ENCODE peak calls at places on chromosomes 6 and 20, in seven cellular contexts. U is AG10803, O is fibroblast of lung, E is HFF-Myc, L is brain microvascular endothelial cell, G is AG04450, Z is iPS DF 6.9. B is an unnamed sample.

GRCh38 chr6:128725271-128726233 is 157.4 kb upstream of the LAMA2 start:
- DNase-seq in U (peak), O (peak), E (peak), L (peak), G (no peak), Z (no peak), B (no peak)

GRCh38 chr20:1215386-1216170 is 10.3 kb upstream of the RAD21L1 start:
- DNase-seq in U (no peak), O (no peak), E (no peak), L (no peak), G (no peak), Z (no peak), B (no peak)

GRCh38 chr6:74578339-74578738 is 627.5 kb downstream of the COL12A1 start:
- DNase-seq in U (peak), O (peak), E (peak), L (peak), G (peak), Z (no peak), B (peak)

GRCh38 chr6:165663283-165663735 is 268 bp upstream of the PDE10A start:
- DNase-seq in U (peak), O (peak), E (no peak), L (peak), G (no peak), Z (no peak), B (no peak)

GRCh38 chr6:17881085-17881883 is 106.2 kb downstream of the KIF13A start:
- DNase-seq in U (peak), O (no peak), E (peak), L (no peak), G (no peak), Z (no peak), B (no peak)

GRCh38 chr6:140393665-140394064 is 1019.2 kb upstream of the CITED2 start:
- DNase-seq in U (peak), O (no peak), E (peak), L (no peak), G (peak), Z (no peak), B (no peak)

GRCh38 chr20:10708342-10709185 is 34.8 kb upstream of the JAG1 start:
- DNase-seq in U (peak), O (peak), E (no peak), L (peak), G (peak), Z (no peak), B (peak)

GRCh38 chr6:28658475-28659249 is 133.0 kb downstream of the GPX5 start:
- DNase-seq in U (peak), O (no peak), E (no peak), L (no peak), G (no peak), Z (no peak), B (no peak)

GRCh38 chr6:163872335-163872734 is 457.8 kb downstream of the QKI start:
- DNase-seq in U (peak), O (peak), E (peak), L (peak), G (peak), Z (no peak), B (peak)

GRCh38 chr6:163438940-163439335 is 24.4 kb downstream of the QKI start:
- DNase-seq in U (no peak), O (peak), E (no peak), L (no peak), G (no peak), Z (no peak), B (no peak)

GRCh38 chr6:72984981-72985665 is 240.2 kb downstream of the KHDC1L start:
- DNase-seq in U (peak), O (peak), E (no peak), L (no peak), G (no peak), Z (no peak), B (peak)

GRCh38 chr6:38364775-38365174 is 275.0 kb downstream of the BTBD9 start:
- DNase-seq in U (no peak), O (no peak), E (no peak), L (no peak), G (no peak), Z (no peak), B (no peak)

GRCh38 chr6:153044295-153044694 is 41.8 kb upstream of the MTRF1L start:
- DNase-seq in U (no peak), O (no peak), E (no peak), L (no peak), G (no peak), Z (no peak), B (no peak)

GRCh38 chr6:30837432-30837831 is 46.9 kb upstream of the DDR1 start:
- DNase-seq in U (no peak), O (no peak), E (no peak), L (no peak), G (no peak), Z (no peak), B (no peak)

GRCh38 chr20:39066464-39066863 is 104.3 kb downstream of the DHX35 start:
- DNase-seq in U (no peak), O (no peak), E (no peak), L (no peak), G (no peak), Z (peak), B (no peak)

GRCh38 chr20:39038495-39038894 is 76.4 kb downstream of the DHX35 start:
- DNase-seq in U (no peak), O (no peak), E (no peak), L (no peak), G (no peak), Z (no peak), B (no peak)

GRCh38 chr6:98041921-98042320 is 758.9 kb upstream of the MMS22L start:
- DNase-seq in U (no peak), O (peak), E (no peak), L (no peak), G (no peak), Z (no peak), B (no peak)

GRCh38 chr20:57680131-57680716 is 29.6 kb downstream of the PMEPA1 start:
- DNase-seq in U (peak), O (no peak), E (no peak), L (no peak), G (no peak), Z (no peak), B (no peak)

GRCh38 chr6:41537359-41537758 is 8.8 kb upstream of the FOXP4 start:
- DNase-seq in U (no peak), O (no peak), E (no peak), L (no peak), G (no peak), Z (no peak), B (no peak)
- H3K4me3 ChIP-seq in U (no peak), O (no peak), E (no peak), L (no peak), G (no peak), Z (no peak), B (no peak)

GRCh38 chr20:2759603-2760360 is 40.6 kb downstream of the CPXM1 start:
- DNase-seq in U (no peak), O (no peak), E (no peak), L (no peak), G (no peak), Z (no peak), B (no peak)
- H3K4me3 ChIP-seq in U (no peak), O (no peak), E (no peak), L (no peak), G (no peak), Z (no peak), B (no peak)

GRCh38 chr6:20652691-20653479 is 118.6 kb downstream of the CDKAL1 start:
- DNase-seq in U (no peak), O (peak), E (peak), L (peak), G (no peak), Z (no peak), B (no peak)
- H3K4me3 ChIP-seq in U (no peak), O (no peak), E (no peak), L (no peak), G (no peak), Z (no peak), B (no peak)

GRCh38 chr20:62062661-62063600 is 2.8 kb downstream of the TAF4 start:
- DNase-seq in U (no peak), O (no peak), E (no peak), L (no peak), G (no peak), Z (no peak), B (no peak)
- H3K4me3 ChIP-seq in U (no peak), O (peak), E (peak), L (peak), G (peak), Z (no peak), B (peak)

GRCh38 chr6:138492871-138493270 is 6.4 kb downstream of the NHSL1 start:
- DNase-seq in U (no peak), O (no peak), E (no peak), L (no peak), G (no peak), Z (no peak), B (no peak)
- H3K4me3 ChIP-seq in U (no peak), O (no peak), E (no peak), L (no peak), G (no peak), Z (no peak), B (no peak)

DNA sequence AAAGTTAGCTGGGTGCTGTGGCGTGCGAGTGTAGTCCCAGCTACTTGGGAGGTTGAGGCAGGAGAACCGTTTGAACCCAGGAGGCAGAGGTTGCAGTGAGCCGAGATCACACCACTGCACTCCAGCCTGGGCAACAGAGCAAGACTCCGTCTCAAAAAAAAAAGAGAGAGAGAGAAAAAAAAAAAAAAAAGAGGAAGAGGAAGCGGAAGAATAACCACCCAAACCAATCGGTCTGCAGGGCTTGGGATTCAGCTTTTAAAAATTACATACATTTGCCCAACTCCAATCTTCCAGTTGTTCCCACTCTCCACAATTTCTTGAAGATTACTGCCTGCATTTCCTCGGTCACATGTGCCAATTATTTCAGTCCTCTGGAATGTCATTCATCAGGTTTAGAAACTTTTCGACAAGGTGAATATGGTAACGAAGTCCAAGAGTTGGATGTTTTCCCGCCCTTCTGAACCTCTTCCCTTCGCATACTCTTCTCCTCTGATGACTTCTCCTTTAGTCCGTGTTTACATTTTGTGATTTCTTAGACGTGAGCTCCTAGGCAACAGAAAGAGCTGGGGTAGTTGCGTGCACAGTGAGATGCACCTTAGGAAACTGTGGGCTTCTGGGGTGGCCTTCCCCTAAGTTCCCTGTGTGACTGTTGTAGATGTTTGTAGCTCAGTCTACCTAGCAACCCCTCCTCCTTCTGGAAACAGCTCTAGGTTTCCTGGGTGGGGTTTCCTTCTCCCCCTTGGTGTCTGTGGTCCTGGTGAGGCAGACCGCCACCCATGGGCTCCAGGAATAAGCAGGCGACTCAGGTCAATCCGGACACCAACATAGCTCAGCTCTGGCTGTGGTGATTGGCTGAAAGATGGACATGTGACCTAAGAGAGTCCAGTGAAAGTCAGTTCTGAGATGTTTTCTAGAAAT is 63.0 kb upstream of the NCOA3 start:
- DNase-seq in U (no peak), O (peak), E (no peak), L (no peak), G (no peak), Z (no peak), B (no peak)
- H3K4me3 ChIP-seq in U (no peak), O (no peak), E (no peak), L (no peak), G (no peak), Z (no peak), B (no peak)

DNA sequence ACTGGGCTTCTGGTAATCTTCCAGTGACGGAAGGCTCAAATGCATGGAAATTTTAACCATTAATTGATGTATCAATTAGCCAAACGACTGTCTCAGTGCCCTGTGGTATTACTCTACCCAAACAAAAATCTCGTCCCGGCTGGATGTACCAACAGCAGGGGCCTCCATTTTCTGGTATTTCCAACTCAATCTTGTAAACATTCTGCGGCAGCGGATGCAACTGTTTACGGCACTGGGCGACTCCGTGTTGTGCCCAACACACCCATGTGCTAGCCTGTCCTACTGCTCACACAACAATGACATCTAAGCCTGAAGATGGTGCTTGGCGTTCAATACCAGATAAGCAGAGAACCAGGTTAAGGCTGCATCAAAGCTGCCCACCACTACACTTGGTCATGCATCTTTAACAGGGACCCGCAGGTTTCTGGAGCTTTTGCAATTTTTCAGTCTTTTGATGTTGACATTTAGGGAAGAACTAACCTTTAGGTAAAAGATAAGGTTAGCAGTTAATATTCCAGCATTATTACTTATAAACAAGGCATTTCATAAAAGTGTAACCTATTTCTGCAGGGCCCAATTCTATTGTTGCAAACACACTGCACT is 1.2 kb downstream of the FAXC start:
- DNase-seq in U (no peak), O (no peak), E (no peak), L (no peak), G (no peak), Z (no peak), B (no peak)
- H3K4me3 ChIP-seq in U (no peak), O (peak), E (peak), L (no peak), G (peak), Z (no peak), B (peak)

GRCh38 chr6:104704191-104704590 is 155.5 kb downstream of the HACE1 start:
- DNase-seq in U (no peak), O (peak), E (no peak), L (no peak), G (no peak), Z (no peak), B (no peak)
- H3K4me3 ChIP-seq in U (no peak), O (no peak), E (no peak), L (no peak), G (no peak), Z (no peak), B (no peak)

GRCh38 chr6:37175332-37176267 is 5.6 kb downstream of the PIM1 start:
- DNase-seq in U (no peak), O (no peak), E (no peak), L (no peak), G (no peak), Z (no peak), B (no peak)

GRCh38 chr6:37172991-37173572 is 3.1 kb downstream of the PIM1 start:
- DNase-seq in U (no peak), O (no peak), E (no peak), L (no peak), G (no peak), Z (no peak), B (no peak)

GRCh38 chr6:37173573-37174195 is 3.7 kb downstream of the PIM1 start:
- DNase-seq in U (no peak), O (no peak), E (no peak), L (no peak), G (no peak), Z (no peak), B (no peak)

GRCh38 chr6:37174515-37175331 is 4.8 kb downstream of the PIM1 start:
- DNase-seq in U (no peak), O (no peak), E (no peak), L (no peak), G (no peak), Z (no peak), B (no peak)

GRCh38 chr6:37174196-37174514 is 4.2 kb downstream of the PIM1 start:
- DNase-seq in U (no peak), O (no peak), E (no peak), L (no peak), G (no peak), Z (no peak), B (no peak)
- H3K4me3 ChIP-seq in U (no peak), O (no peak), E (no peak), L (no peak), G (peak), Z (no peak), B (peak)